ENCODE peak calls at places on chromosomes 12 and 14, in nine cellular contexts. X is HFF-Myc; C is stimulated activated CD4-positive, alpha-beta T cell treated with anti-CD3 and anti-CD28 coated beads, Interleukin-12 subunit alpha, Interleukin-12 subunit beta, amount 100 ng/mL, for 24 hours; K is NCI-H187; Z is left ventricle myocardium inferior; V is IMR-90; H is NCI-H1436; M is occipital lobe; W is pancreas. P is an unnamed sample.

GRCh38 chr12:16166563-16167470 is 110.7 kb downstream of the SLC15A5 start:
- DNase-seq in X (no peak), V (no peak), H (no peak), M (no peak), K (no peak), Z (no peak), W (no peak), C (no peak), P (no peak)

GRCh38 chr12:95213928-95214327 is 3.3 kb downstream of the FGD6 start:
- DNase-seq in K (no peak), H (no peak), Z (no peak), X (no peak), C (no peak), W (peak), V (no peak), M (no peak), P (no peak)

GRCh38 chr14:105467942-105468471 is 6.6 kb upstream of the CRIP2 start:
- DNase-seq in M (no peak), Z (no peak), K (no peak), W (no peak), C (no peak), H (no peak), V (no peak), X (no peak), P (no peak)

GRCh38 chr14:24777678-24778077 is 143.7 kb upstream of the GZMB start:
- DNase-seq in X (no peak), C (no peak), M (no peak), W (no peak), V (no peak), Z (no peak), H (no peak), K (no peak), P (no peak)

GRCh38 chr12:91974541-91974940 is 171.1 kb downstream of the BTG1 start:
- DNase-seq in K (no peak), M (no peak), H (no peak), Z (no peak), W (no peak), C (no peak), V (peak), X (no peak), P (no peak)

GRCh38 chr12:28710882-28711281 is 438.2 kb upstream of the FAR2 start:
- DNase-seq in Z (no peak), V (peak), M (no peak), H (no peak), W (no peak), X (peak), K (no peak), C (no peak), P (no peak)

GRCh38 chr14:102723650-102724049 is 53.6 kb upstream of the TRAF3 start:
- DNase-seq in X (no peak), Z (no peak), W (no peak), H (no peak), V (no peak), C (no peak), M (no peak), K (no peak), P (no peak)

GRCh38 chr12:103969391-103969790 is 3.7 kb downstream of the TDG start:
- DNase-seq in H (no peak), V (peak), W (no peak), Z (no peak), X (no peak), K (no peak), C (no peak), M (no peak), P (no peak)

GRCh38 chr12:93572712-93573551 is 457 bp downstream of the SOCS2 start:
- DNase-seq in M (peak), C (peak), V (peak), W (peak), H (no peak), X (no peak), K (no peak), Z (peak), P (peak)

GRCh38 chr14:60720962-60721330 is 3.2 kb downstream of the SIX4 start:
- DNase-seq in V (no peak), C (no peak), K (no peak), M (no peak), H (no peak), Z (no peak), X (no peak), W (no peak), P (no peak)

GRCh38 chr12:101230547-101230946 is 20.5 kb upstream of the SLC5A8 start:
- DNase-seq in H (no peak), C (no peak), V (peak), Z (no peak), M (no peak), X (no peak), W (no peak), K (no peak), P (peak)

GRCh38 chr12:26156201-26156871 is 31.5 kb upstream of the BHLHE41 start:
- DNase-seq in V (no peak), M (no peak), H (no peak), K (no peak), C (no peak), Z (no peak), X (no peak), W (no peak), P (no peak)

GRCh38 chr12:53223391-53224267 is 8.4 kb downstream of the RARG start:
- DNase-seq in K (no peak), V (peak), W (no peak), C (no peak), Z (peak), M (no peak), X (no peak), H (no peak), P (peak)

GRCh38 chr14:89339158-89339557 is 77.9 kb downstream of the FOXN3 start:
- DNase-seq in V (no peak), H (no peak), M (no peak), W (no peak), K (no peak), X (no peak), Z (no peak), C (no peak), P (no peak)

GRCh38 chr12:1830981-1831930 is 10.9 kb downstream of the LRTM2 start:
- DNase-seq in C (no peak), K (no peak), M (no peak), W (peak), V (peak), X (peak), H (no peak), Z (peak), P (peak)

GRCh38 chr14:68873379-68873778 is 80.5 kb upstream of the ZFP36L1 start:
- DNase-seq in V (no peak), X (no peak), H (no peak), C (no peak), K (no peak), M (no peak), Z (no peak), W (no peak), P (no peak)

GRCh38 chr12:34016361-34016760 is 5.9 kb upstream of the ALG10 start:
- DNase-seq in K (no peak), W (no peak), C (no peak), V (no peak), Z (no peak), X (no peak), H (no peak), M (no peak), P (no peak)

P was measured in left kidney.